ENCODE peak calls at places on chromosome 15, in six cellular contexts. X, N, Z, A, S and V are unnamed samples.

GRCh38 chr15:79042213-79042928 is 48.2 kb downstream of the RASGRF1 start:
- DNase-seq in X (no peak), S (no peak), A (no peak), Z (no peak), N (no peak), V (no peak)

GRCh38 chr15:82900511-82900910 is 52.0 kb downstream of the HOMER2 start:
- DNase-seq in N (no peak), S (no peak), A (no peak), Z (no peak), X (peak; percentile 42), V (no peak)

GRCh38 chr15:100264994-100265640 is 76.7 kb downstream of the ADAMTS17 start:
- DNase-seq in X (no peak), A (no peak), Z (no peak), N (no peak), S (no peak), V (no peak)

GRCh38 chr15:43799209-43799944 is 643 bp downstream of the SERINC4 start:
- DNase-seq in S (no peak), N (peak; percentile 41), Z (no peak), X (peak; percentile 6), A (peak; percentile 32), V (no peak)

GRCh38 chr15:48603123-48603500 is 42.4 kb downstream of the FBN1 start:
- DNase-seq in Z (no peak), S (no peak), A (no peak), N (peak; percentile 80), X (peak; percentile 24), V (no peak)

GRCh38 chr15:75904241-75904631 is 558 bp downstream of the FBXO22 start:
- DNase-seq in X (peak; percentile 65), S (peak; percentile 71), A (peak; percentile 50), N (peak; percentile 64), Z (no peak), V (no peak)

GRCh38 chr15:71874245-71874644 is 63.9 kb downstream of the NR2E3 start:
- DNase-seq in A (no peak), S (no peak), X (no peak), Z (no peak), N (no peak), V (no peak)

GRCh38 chr15:25394893-25395292 is 43.9 kb downstream of the UBE3A start:
- DNase-seq in A (no peak), S (no peak), N (no peak), X (no peak), Z (no peak), V (no peak)

GRCh38 chr15:54941417-54941816 is 255.3 kb downstream of the RSL24D1 start:
- DNase-seq in A (no peak), N (no peak), S (no peak), X (no peak), Z (no peak), V (no peak)

GRCh38 chr15:85494035-85494793 is 113.8 kb downstream of the AKAP13 start:
- DNase-seq in X (peak; percentile 94), N (peak; percentile 81), S (no peak), A (no peak), Z (peak; percentile 60), V (no peak)

DNA sequence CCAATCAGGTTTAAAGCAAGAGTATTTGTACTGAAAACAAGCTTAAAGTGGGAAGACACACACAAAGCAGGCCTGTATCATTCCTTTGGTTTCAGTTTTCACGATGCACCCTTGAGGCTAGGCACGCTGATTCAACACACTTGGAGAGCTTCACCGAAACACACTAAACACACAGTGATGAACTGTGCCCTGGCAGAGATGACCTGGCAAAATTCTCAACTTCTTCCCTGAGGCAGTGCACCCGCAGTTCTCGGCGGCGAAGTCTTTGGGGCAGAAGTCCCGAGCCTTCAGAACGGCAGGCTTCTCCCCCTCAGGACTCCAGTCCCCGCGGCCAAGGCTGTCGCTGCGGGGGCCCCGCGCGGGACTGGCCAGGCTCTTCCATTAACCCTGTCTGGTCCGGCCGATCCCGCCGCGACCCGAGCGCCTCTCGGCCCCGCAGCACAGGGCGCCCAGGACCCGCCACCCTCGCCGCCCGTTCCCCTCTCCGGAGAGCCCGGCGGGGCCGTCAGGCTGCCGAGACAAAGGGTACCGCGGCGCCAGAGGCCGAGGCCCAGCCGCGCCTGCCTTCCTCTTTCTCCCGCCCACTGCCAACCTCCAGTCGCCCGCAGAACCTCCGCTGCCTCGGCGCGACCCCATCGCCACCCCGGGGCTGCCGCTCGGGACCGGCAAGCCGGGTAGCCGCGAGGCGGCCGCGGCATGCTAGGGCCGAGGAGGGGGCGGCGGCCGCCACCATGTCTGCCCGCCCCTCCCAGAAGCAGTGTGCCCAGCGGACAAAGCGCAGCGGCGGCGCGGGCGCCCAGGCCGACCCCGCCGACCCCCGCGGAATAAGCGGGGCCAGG is 780 bp downstream of the GABPB1 start:
- DNase-seq in X (peak; percentile 87), S (peak; percentile 82), A (peak; percentile 67), N (peak; percentile 82), Z (peak; percentile 65), V (peak; percentile 54)
- H3K4me1 ChIP-seq in X (peaks cover 44% of the 10 kb centered on the region), S (peaks cover 46% of the 10 kb centered on the region), A (peaks cover 35% of the 10 kb centered on the region), N (no peaks in the 10 kb centered on the region), Z (peaks cover 21% of the 10 kb centered on the region), V (peaks cover 44% of the 10 kb centered on the region)

DNA sequence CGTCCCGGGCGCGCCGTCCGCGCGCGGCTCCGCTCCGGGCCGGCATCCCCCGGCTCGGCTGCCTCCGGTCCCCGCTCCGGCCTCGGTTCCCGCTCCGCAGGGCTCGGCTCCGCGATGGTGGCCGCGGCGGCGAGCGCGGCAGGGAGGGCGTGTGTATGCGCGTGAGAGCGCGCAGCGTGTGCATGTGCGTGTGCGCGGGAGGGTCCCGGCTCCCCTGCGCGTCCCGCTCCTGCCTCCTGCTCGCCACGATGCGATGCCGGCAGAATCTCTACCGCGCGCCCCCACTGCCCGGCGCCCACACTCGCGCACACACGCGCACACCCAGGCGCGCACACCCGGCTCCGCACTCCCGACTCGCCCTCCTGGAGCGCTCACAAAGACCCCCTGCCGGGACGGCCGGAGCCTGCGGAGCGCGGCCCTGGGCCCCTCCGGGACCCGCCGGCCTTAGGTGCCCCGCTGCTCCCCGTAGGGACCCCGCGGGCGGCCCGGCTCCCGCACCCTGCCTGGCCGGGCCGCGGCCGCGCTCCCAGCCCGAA is 186.6 kb upstream of the LINGO1 start:
- DNase-seq in N (no peak), A (no peak), S (no peak), Z (no peak), X (peak; percentile 22), V (no peak)
- H3K27ac ChIP-seq in N (no peak overlapping the region), A (no peak overlapping the region), S (no peak overlapping the region), Z (no peak overlapping the region), X (no peak overlapping the region), V (no peak overlapping the region)

GRCh38 chr15:88858934-88859333 is 36.4 kb downstream of the HAPLN3 start:
- DNase-seq in N (no peak), Z (no peak), X (no peak), A (no peak), S (no peak), V (no peak)
- H3K4me1 ChIP-seq in N (no peaks in the 10 kb centered on the region), Z (no peaks in the 10 kb centered on the region), X (no peaks in the 10 kb centered on the region), A (no peaks in the 10 kb centered on the region), S (no peaks in the 10 kb centered on the region), V (no peaks in the 10 kb centered on the region)

DNA sequence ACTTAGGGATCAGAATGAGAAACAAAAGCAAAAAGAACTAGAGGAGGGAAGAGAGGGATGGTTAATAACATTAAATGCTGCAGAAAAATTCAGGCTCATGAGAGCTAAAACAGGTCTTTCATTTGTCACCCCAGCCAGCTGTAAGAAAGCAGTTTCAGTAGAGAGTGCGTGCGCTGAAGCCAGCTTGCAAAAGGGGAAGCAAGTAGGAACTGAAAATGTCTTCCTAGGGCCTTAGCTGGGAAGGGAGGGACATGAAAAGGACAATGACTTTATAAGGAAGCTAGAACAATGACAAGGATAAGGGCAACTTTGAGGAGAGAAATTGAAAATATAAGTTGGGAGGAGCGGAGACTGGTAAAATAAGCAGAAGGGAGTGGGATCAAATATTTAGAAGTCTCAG is 3.1 kb downstream of the CIAO2A start:
- DNase-seq in X (no peak), Z (no peak), N (no peak), S (no peak), A (no peak), V (no peak)
- H3K27ac ChIP-seq in X (no peak overlapping the region), Z (no peak overlapping the region), N (no peak overlapping the region), S (peak overlapping the region; percentile 42), A (peak overlapping the region; percentile 55), V (no peak overlapping the region)

GRCh38 chr15:80066912-80067311 is 7.4 kb downstream of the ZFAND6 start:
- DNase-seq in N (no peak), S (no peak), A (no peak), Z (no peak), X (no peak), V (no peak)
- H3K4me1 ChIP-seq in N (no peaks in the 10 kb centered on the region), S (peaks cover 18% of the 10 kb centered on the region), A (peaks cover 10% of the 10 kb centered on the region), Z (peaks cover 33% of the 10 kb centered on the region), X (peaks cover 48% of the 10 kb centered on the region), V (peaks cover 29% of the 10 kb centered on the region)

GRCh38 chr15:58432421-58432820 is 630 bp downstream of the LIPC start:
- DNase-seq in A (no peak), Z (no peak), X (peak; percentile 29), N (no peak), S (no peak), V (no peak)

GRCh38 chr15:58431221-58432149 is at the start of gene LIPC:
- DNase-seq in Z (no peak), X (no peak), N (no peak), A (no peak), S (no peak), V (no peak)

GRCh38 chr15:58430224-58430787 is 1.5 kb upstream of the LIPC start:
- DNase-seq in X (no peak), A (no peak), S (no peak), Z (no peak), N (no peak), V (no peak)

GRCh38 chr15:58434334-58434888 is 2.6 kb downstream of the LIPC start:
- DNase-seq in X (no peak), Z (no peak), S (no peak), A (no peak), N (no peak), V (no peak)

GRCh38 chr15:58433597-58434333 is 2.0 kb downstream of the LIPC start:
- DNase-seq in A (no peak), S (no peak), Z (no peak), X (peak; percentile 59), N (peak; percentile 26), V (no peak)
- H3K27ac ChIP-seq in A (no peak overlapping the region), S (no peak overlapping the region), Z (no peak overlapping the region), X (no peak overlapping the region), N (no peak overlapping the region), V (no peak overlapping the region)

DNA sequence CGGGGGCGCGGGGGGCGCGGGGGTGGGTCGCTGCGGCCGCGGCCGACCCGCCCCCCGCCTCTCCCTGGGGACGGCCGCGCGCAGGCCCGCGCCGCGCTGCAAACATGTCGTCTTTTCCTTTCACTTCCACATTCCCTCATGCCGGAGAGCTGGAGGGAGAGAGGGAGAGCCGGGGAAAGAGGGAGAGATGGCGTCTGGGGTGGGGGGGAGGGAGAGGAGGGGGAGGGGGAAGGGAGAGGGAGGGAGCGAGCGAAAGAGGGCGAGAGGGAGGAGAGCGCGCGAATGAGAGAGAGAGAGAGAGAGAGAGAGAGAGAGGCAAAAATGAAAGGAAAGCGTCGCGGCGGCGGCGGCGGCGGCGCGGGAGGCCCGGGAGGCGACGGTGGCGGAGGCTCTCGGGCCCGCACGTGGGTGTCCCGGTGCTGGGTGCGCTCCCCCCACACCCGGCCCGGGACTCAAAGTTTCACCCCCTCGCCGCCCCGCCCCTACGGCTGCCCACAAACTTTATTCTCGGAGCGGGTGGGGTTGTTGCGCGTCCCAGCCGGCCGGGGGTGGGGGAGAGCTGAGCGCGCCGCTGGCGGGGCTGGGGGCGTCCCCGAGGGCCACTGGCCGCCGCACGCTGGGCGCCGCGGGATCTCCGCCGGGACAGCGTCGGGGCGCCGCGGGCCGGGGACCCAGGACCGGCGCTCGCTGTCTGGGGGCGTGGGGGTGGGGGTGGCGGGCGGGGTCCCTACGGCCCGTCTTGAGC is 731 bp downstream of the ZNF710 start:
- DNase-seq in A (peak; percentile 80), Z (peak; percentile 60), S (peak; percentile 88), N (peak; percentile 90), X (peak; percentile 74), V (peak; percentile 70)
- H3K4me1 ChIP-seq in A (peaks cover 60% of the 10 kb centered on the region), Z (peaks cover 34% of the 10 kb centered on the region), S (peaks cover 46% of the 10 kb centered on the region), N (peaks cover 22% of the 10 kb centered on the region), X (peaks cover 50% of the 10 kb centered on the region), V (peaks cover 27% of the 10 kb centered on the region)

GRCh38 chr15:29352402-29352801 is 82.8 kb upstream of the NSMCE3 start:
- DNase-seq in X (no peak), S (no peak), Z (no peak), A (no peak), N (no peak), V (no peak)
- H3K27ac ChIP-seq in X (no peak overlapping the region), S (no peak overlapping the region), Z (no peak overlapping the region), A (no peak overlapping the region), N (no peak overlapping the region), V (no peak overlapping the region)